ENCODE peak calls at places on chromosome 17, in four cellular contexts. One of them, this sample, is unnamed.

GRCh38 chr17:38421871-38422819 is 6.1 kb upstream of the ARHGAP23 start:
- DNase-seq in mucosa of descending colon: no peak
- DNase-seq in stromal cell of bone marrow: no peak
- DNase-seq in iris pigment epithelial cell: no peak
- DNase-seq in this sample: no peak

GRCh38 chr17:79047291-79047920 is 23.4 kb downstream of the C1QTNF1 start:
- DNase-seq in mucosa of descending colon: no peak
- DNase-seq in stromal cell of bone marrow: no peak
- DNase-seq in iris pigment epithelial cell: no peak
- DNase-seq in this sample: no peak

GRCh38 chr17:20223808-20224328 is 214.7 kb downstream of the SPECC1 start:
- DNase-seq in mucosa of descending colon: no peak
- DNase-seq in stromal cell of bone marrow: no peak
- DNase-seq in iris pigment epithelial cell: no peak
- DNase-seq in this sample: no peak

GRCh38 chr17:61455754-61456681 is 3.8 kb downstream of the TBX4 start:
- DNase-seq in mucosa of descending colon: no peak
- DNase-seq in stromal cell of bone marrow: no peak
- DNase-seq in iris pigment epithelial cell: no peak
- DNase-seq in this sample: no peak

GRCh38 chr17:44655983-44656700 is at the start of gene MEIOC:
- DNase-seq in mucosa of descending colon: no peak
- DNase-seq in stromal cell of bone marrow: no peak
- DNase-seq in iris pigment epithelial cell: peak; percentile 6
- DNase-seq in this sample: no peak

GRCh38 chr17:57662021-57662420 is 83.1 kb downstream of the CCDC182 start:
- DNase-seq in mucosa of descending colon: no peak
- DNase-seq in stromal cell of bone marrow: no peak
- DNase-seq in iris pigment epithelial cell: no peak
- DNase-seq in this sample: no peak

GRCh38 chr17:43880420-43880991 is 26.8 kb downstream of the MPP2 start:
- DNase-seq in mucosa of descending colon: peak; percentile 74
- DNase-seq in stromal cell of bone marrow: no peak
- DNase-seq in iris pigment epithelial cell: peak; percentile 11
- DNase-seq in this sample: no peak

GRCh38 chr17:37107406-37108083 is 158.8 kb downstream of the AATF start:
- DNase-seq in mucosa of descending colon: no peak
- DNase-seq in stromal cell of bone marrow: no peak
- DNase-seq in iris pigment epithelial cell: peak; percentile 46
- DNase-seq in this sample: no peak

GRCh38 chr17:32822996-32823395 is 53.9 kb downstream of the MYO1D start:
- DNase-seq in mucosa of descending colon: peak; percentile 44
- DNase-seq in stromal cell of bone marrow: no peak
- DNase-seq in iris pigment epithelial cell: peak; percentile 6
- DNase-seq in this sample: no peak

GRCh38 chr17:7177954-7178477 is 1.2 kb downstream of the ASGR1 start:
- DNase-seq in mucosa of descending colon: no peak
- DNase-seq in stromal cell of bone marrow: no peak
- DNase-seq in iris pigment epithelial cell: no peak
- DNase-seq in this sample: no peak

GRCh38 chr17:31226373-31226772 is 70.7 kb downstream of the OMG start:
- DNase-seq in mucosa of descending colon: no peak
- DNase-seq in stromal cell of bone marrow: no peak
- DNase-seq in iris pigment epithelial cell: no peak
- DNase-seq in this sample: no peak

GRCh38 chr17:81049372-81049911 is 14.5 kb downstream of the BAIAP2 start:
- DNase-seq in mucosa of descending colon: no peak
- DNase-seq in stromal cell of bone marrow: no peak
- DNase-seq in iris pigment epithelial cell: no peak
- DNase-seq in this sample: no peak

GRCh38 chr17:19482571-19482970 is 51.1 kb upstream of the SLC47A1 start:
- DNase-seq in mucosa of descending colon: no peak
- DNase-seq in stromal cell of bone marrow: peak; percentile 38
- DNase-seq in iris pigment epithelial cell: peak; percentile 42
- DNase-seq in this sample: no peak

GRCh38 chr17:7219812-7220592 is at the start of the genes ACADVL and DLG4:
- DNase-seq in mucosa of descending colon: peak; percentile 89
- DNase-seq in stromal cell of bone marrow: peak; percentile 84
- DNase-seq in iris pigment epithelial cell: peak; percentile 89
- DNase-seq in this sample: peak; percentile 71

GRCh38 chr17:19237389-19238166 is 412 bp downstream of the EPN2 start:
- DNase-seq in mucosa of descending colon: peak; percentile 51
- DNase-seq in stromal cell of bone marrow: no peak
- DNase-seq in iris pigment epithelial cell: no peak
- DNase-seq in this sample: no peak

GRCh38 chr17:9878361-9878760 is 26.7 kb downstream of the RCVRN start:
- DNase-seq in mucosa of descending colon: no peak
- DNase-seq in stromal cell of bone marrow: no peak
- DNase-seq in iris pigment epithelial cell: no peak
- DNase-seq in this sample: no peak

GRCh38 chr17:81329279-81329926 is 34.3 kb upstream of the SLC38A10 start:
- DNase-seq in mucosa of descending colon: peak; percentile 86
- DNase-seq in stromal cell of bone marrow: peak; percentile 70
- DNase-seq in iris pigment epithelial cell: peak; percentile 91
- DNase-seq in this sample: peak; percentile 88

GRCh38 chr17:1484586-1485310 is 7.7 kb downstream of the MYO1C start:
- DNase-seq in mucosa of descending colon: peak; percentile 78
- DNase-seq in stromal cell of bone marrow: no peak
- DNase-seq in iris pigment epithelial cell: peak; percentile 54
- DNase-seq in this sample: no peak

GRCh38 chr17:49859991-49860953 is 12.4 kb upstream of the TAC4 start:
- DNase-seq in mucosa of descending colon: peak; percentile 31
- DNase-seq in stromal cell of bone marrow: no peak
- DNase-seq in iris pigment epithelial cell: no peak
- DNase-seq in this sample: no peak

GRCh38 chr17:78529251-78529650 is 47.9 kb downstream of the DNAH17 start:
- DNase-seq in mucosa of descending colon: no peak
- DNase-seq in stromal cell of bone marrow: no peak
- DNase-seq in iris pigment epithelial cell: no peak
- DNase-seq in this sample: no peak

GRCh38 chr17:58205936-58206335 is 13.1 kb downstream of the MKS1 start:
- DNase-seq in mucosa of descending colon: no peak
- DNase-seq in stromal cell of bone marrow: no peak
- DNase-seq in iris pigment epithelial cell: no peak
- DNase-seq in this sample: no peak

GRCh38 chr17:21193031-21193430 is 20.9 kb downstream of the TMEM11 start:
- DNase-seq in mucosa of descending colon: no peak
- DNase-seq in stromal cell of bone marrow: no peak
- DNase-seq in iris pigment epithelial cell: no peak
- DNase-seq in this sample: no peak

GRCh38 chr17:60139438-60140285 is 10.1 kb upstream of the CA4 start:
- DNase-seq in mucosa of descending colon: peak; percentile 84
- DNase-seq in stromal cell of bone marrow: no peak
- DNase-seq in iris pigment epithelial cell: peak; percentile 66
- DNase-seq in this sample: peak; percentile 25

GRCh38 chr17:19720631-19721426 is 4.4 kb upstream of the SLC47A2 start:
- DNase-seq in mucosa of descending colon: peak; percentile 77
- DNase-seq in stromal cell of bone marrow: no peak
- DNase-seq in iris pigment epithelial cell: no peak
- DNase-seq in this sample: no peak

GRCh38 chr17:56230660-56231059 is 77.4 kb downstream of the ANKFN1 start:
- DNase-seq in mucosa of descending colon: no peak
- DNase-seq in stromal cell of bone marrow: peak; percentile 76
- DNase-seq in iris pigment epithelial cell: no peak
- DNase-seq in this sample: peak; percentile 42

GRCh38 chr17:4949321-4950074 is 1.2 kb upstream of the PFN1 start:
- DNase-seq in mucosa of descending colon: peak; percentile 88
- DNase-seq in stromal cell of bone marrow: no peak
- DNase-seq in iris pigment epithelial cell: peak; percentile 79
- DNase-seq in this sample: no peak

GRCh38 chr17:1179635-1180433 is at the start of gene ABR:
- DNase-seq in mucosa of descending colon: peak; percentile 51
- DNase-seq in stromal cell of bone marrow: no peak
- DNase-seq in iris pigment epithelial cell: peak; percentile 32
- DNase-seq in this sample: no peak

GRCh38 chr17:74042744-74043486 is 160.6 kb upstream of the RPL38 start:
- DNase-seq in mucosa of descending colon: no peak
- DNase-seq in stromal cell of bone marrow: peak; percentile 95
- DNase-seq in iris pigment epithelial cell: peak; percentile 65
- DNase-seq in this sample: peak; percentile 83